ENCODE peak calls at places on chromosomes 11 and 22, in four cellular contexts. K, U, Q and A are unnamed samples.

GRCh38 chr11:73629907-73630306 is 16.5 kb upstream of the PLEKHB1 start:
- DNase-seq in K (no peak), U (no peak), Q (no peak), A (no peak)

GRCh38 chr22:44143117-44143495 is 37.6 kb upstream of the PARVG start:
- DNase-seq in K (no peak), U (no peak), Q (no peak), A (no peak)

GRCh38 chr22:48897959-48898358 is 929.7 kb downstream of the BRD1 start:
- DNase-seq in K (no peak), U (no peak), Q (no peak), A (no peak)

GRCh38 chr22:49324527-49325491 is 502.9 kb downstream of the BRD1 start:
- DNase-seq in K (no peak), U (no peak), Q (no peak), A (no peak)

GRCh38 chr22:47152236-47152635 is 389.8 kb downstream of the TBC1D22A start:
- DNase-seq in K (no peak), U (no peak), Q (no peak), A (no peak)

GRCh38 chr22:45318168-45318557 is 8.4 kb downstream of the FAM118A start:
- DNase-seq in K (peak; percentile 88), U (no peak), Q (peak; percentile 34), A (peak; percentile 75)

GRCh38 chr11:45028921-45029680 is 78.4 kb upstream of the TP53I11 start:
- DNase-seq in K (no peak), U (no peak), Q (no peak), A (no peak)

GRCh38 chr22:36298601-36299000 is 45.7 kb downstream of the APOL1 start:
- DNase-seq in K (no peak), U (no peak), Q (no peak), A (no peak)

GRCh38 chr11:92552942-92553341 is 328.3 kb downstream of the FAT3 start:
- DNase-seq in K (no peak), U (no peak), Q (peak; percentile 8), A (no peak)

GRCh38 chr11:35944503-35945136 is 758 bp downstream of the LDLRAD3 start:
- DNase-seq in K (no peak), U (no peak), Q (no peak), A (peak; percentile 33)

GRCh38 chr11:125342281-125342980 is 153.6 kb downstream of the FEZ1 start:
- DNase-seq in K (no peak), U (no peak), Q (no peak), A (no peak)

GRCh38 chr22:37896181-37896592 is 9.9 kb upstream of the MICALL1 start:
- DNase-seq in K (no peak), U (no peak), Q (peak; percentile 83), A (no peak)

GRCh38 chr22:39617342-39617741 is 46.8 kb downstream of the CACNA1I start:
- DNase-seq in K (no peak), U (no peak), Q (no peak), A (no peak)

GRCh38 chr22:45159652-45160462 is 3.9 kb upstream of the NUP50 start:
- DNase-seq in K (no peak), U (no peak), Q (no peak), A (peak; percentile 6)

GRCh38 chr11:44305643-44306468 is 4.1 kb downstream of the ALX4 start:
- DNase-seq in K (no peak), U (peak; percentile 74), Q (peak; percentile 69), A (peak; percentile 72)

GRCh38 chr22:22154068-22154467 is 90.5 kb upstream of the VPREB1 start:
- DNase-seq in K (no peak), U (no peak), Q (no peak), A (no peak)

GRCh38 chr11:83895516-83895915 is 609.3 kb upstream of the CCDC90B start:
- DNase-seq in K (no peak), U (no peak), Q (no peak), A (peak; percentile 66)

GRCh38 chr11:75270896-75271415 is 30.4 kb downstream of the TPBGL start:
- DNase-seq in K (peak; percentile 7), U (no peak), Q (peak; percentile 45), A (peak; percentile 41)

GRCh38 chr11:94513091-94513490 is 830 bp downstream of the C11orf97 start:
- DNase-seq in K (no peak), U (no peak), Q (no peak), A (no peak)

GRCh38 chr11:78199015-78199652 is 10.4 kb downstream of the USP35 start:
- DNase-seq in K (no peak), U (no peak), Q (no peak), A (no peak)

GRCh38 chr11:72135891-72136676 is 559 bp downstream of the FOLR3 start:
- DNase-seq in K (peak; percentile 13), U (no peak), Q (no peak), A (no peak)

GRCh38 chr11:107385361-107385982 is 72.2 kb downstream of the CWF19L2 start:
- DNase-seq in K (peak; percentile 2), U (no peak), Q (no peak), A (no peak)

GRCh38 chr11:2591805-2592204 is 108.0 kb downstream of the KCNQ1OT1 start:
- DNase-seq in K (no peak), U (no peak), Q (no peak), A (no peak)

GRCh38 chr11:15119826-15120225 is 5.1 kb downstream of the INSC start:
- DNase-seq in K (no peak), U (no peak), Q (no peak), A (no peak)

GRCh38 chr22:25125693-25126357 is 73.8 kb upstream of the CRYBB3 start:
- DNase-seq in K (no peak), U (no peak), Q (no peak), A (no peak)

GRCh38 chr22:21650823-21651520 is 8.9 kb downstream of the SDF2L1 start:
- DNase-seq in K (no peak), U (no peak), Q (no peak), A (peak; percentile 48)

GRCh38 chr11:72676874-72677341 is 2.7 kb upstream of the PDE2A start:
- DNase-seq in K (peak; percentile 10), U (peak; percentile 94), Q (peak; percentile 38), A (peak; percentile 95)

GRCh38 chr11:105392546-105392945 is 217.3 kb upstream of the GRIA4 start:
- DNase-seq in K (no peak), U (no peak), Q (no peak), A (no peak)

GRCh38 chr11:67648140-67648795 is 2.3 kb downstream of the ACY3 start:
- DNase-seq in K (no peak), U (peak; percentile 71), Q (peak; percentile 85), A (peak; percentile 77)

GRCh38 chr22:36662981-36663380 is 40.6 kb downstream of the CACNG2 start:
- DNase-seq in K (no peak), U (no peak), Q (no peak), A (no peak)

GRCh38 chr11:107777094-107777493 is 65.2 kb upstream of the SLN start:
- DNase-seq in K (no peak), U (no peak), Q (no peak), A (no peak)

GRCh38 chr11:27807594-27807993 is 107.3 kb upstream of the BDNF start:
- DNase-seq in K (peak; percentile 76), U (no peak), Q (no peak), A (no peak)

GRCh38 chr11:68146704-68147474 is 25.7 kb upstream of the CHKA start:
- DNase-seq in K (no peak), U (no peak), Q (no peak), A (no peak)

GRCh38 chr11:79600747-79601146 is 159.9 kb upstream of the TENM4 start:
- DNase-seq in K (no peak), U (no peak), Q (no peak), A (no peak)

GRCh38 chr11:107583629-107584195 is 7.2 kb upstream of the ELMOD1 start:
- DNase-seq in K (peak; percentile 68), U (no peak), Q (peak; percentile 68), A (no peak)

GRCh38 chr11:120562806-120563425 is 51.4 kb downstream of the GRIK4 start:
- DNase-seq in K (no peak), U (no peak), Q (no peak), A (no peak)

GRCh38 chr11:2788751-2789140 is 89.0 kb upstream of the KCNQ1OT1 start:
- DNase-seq in K (no peak), U (peak; percentile 7), Q (no peak), A (no peak)

GRCh38 chr11:46416656-46417055 is 25.1 kb upstream of the CHRM4 start:
- DNase-seq in K (no peak), U (no peak), Q (no peak), A (no peak)

GRCh38 chr11:113873241-113873626 is 2.1 kb downstream of the USP28 start:
- DNase-seq in K (no peak), U (no peak), Q (no peak), A (peak; percentile 30)

GRCh38 chr11:12102588-12103410 is 7.6 kb upstream of the MICAL2 start:
- DNase-seq in K (no peak), U (no peak), Q (no peak), A (no peak)